ENCODE peak calls at places on chromosomes 3 and 15, in six cellular contexts. Z is D341Med; M is amniotic stem cell; J is activated CD8-positive, alpha-beta memory T cell treated with anti-CD3 and anti-CD28 coated beads, Interleukin-2, amount 50 U/mL, for 48 hours; R is GM13976; V is hepatocyte. U is an unnamed sample.

GRCh38 chr15:77066961-77067690 is 3.8 kb downstream of the TSPAN3 start:
- DNase-seq in J (no peak), Z (no peak), V (peak; percentile 73), M (no peak), R (no peak), U (no peak)

GRCh38 chr15:91268510-91268909 is 168.5 kb downstream of the SV2B start:
- DNase-seq in Z (no peak), M (no peak), V (no peak), R (no peak), J (no peak), U (no peak)

GRCh38 chr15:60326824-60327654 is 70.7 kb downstream of the ANXA2 start:
- DNase-seq in J (no peak), M (no peak), V (peak; percentile 76), R (peak; percentile 41), Z (peak; percentile 45), U (peak; percentile 46)

GRCh38 chr3:126749931-126750759 is 46.1 kb downstream of the CHCHD6 start:
- DNase-seq in M (no peak), R (no peak), V (no peak), Z (no peak), J (no peak), U (no peak)

GRCh38 chr3:63056932-63057331 is 181.7 kb upstream of the CADPS start:
- DNase-seq in J (no peak), R (no peak), V (no peak), M (no peak), Z (no peak), U (no peak)

GRCh38 chr15:25244731-25245585 is 193.9 kb downstream of the UBE3A start:
- DNase-seq in J (peak; percentile 25), M (no peak), Z (no peak), V (no peak), R (no peak), U (peak; percentile 24)

GRCh38 chr15:42140383-42141070 is 15.9 kb downstream of the PLA2G4F start:
- DNase-seq in V (no peak), R (no peak), J (no peak), Z (no peak), M (no peak), U (peak; percentile 32)

GRCh38 chr3:142235690-142236089 is 10.3 kb upstream of the GK5 start:
- DNase-seq in Z (no peak), J (no peak), V (no peak), R (no peak), M (no peak), U (no peak)

GRCh38 chr3:146814601-146815315 is 209.6 kb upstream of the PLSCR5 start:
- DNase-seq in R (no peak), J (no peak), M (no peak), Z (no peak), V (no peak), U (no peak)

GRCh38 chr3:179269152-179269707 is 18.3 kb upstream of the KCNMB3 start:
- DNase-seq in M (no peak), Z (no peak), V (no peak), J (no peak), R (no peak), U (no peak)

U was measured in islet precursor cell.